ENCODE peak calls at places on chromosomes 12 and 14, in five cellular contexts. P is CD4-positive, alpha-beta T cell; I is right cardiac atrium; A is effector memory CD4-positive, alpha-beta T cell; M is heart right ventricle. Y is an unnamed sample.

GRCh38 chr12:15154108-15154507 is 67.1 kb downstream of the RERG start:
- DNase-seq in A (no peak), I (no peak), M (no peak), P (no peak), Y (no peak)

GRCh38 chr14:35044939-35045797 is 904 bp upstream of the FAM177A1 start:
- DNase-seq in P (no peak), M (no peak), A (no peak), I (no peak), Y (no peak)

GRCh38 chr12:115088995-115089841 is 405.2 kb upstream of the TBX3 start:
- DNase-seq in M (no peak), A (no peak), I (no peak), P (no peak), Y (no peak)

GRCh38 chr12:65511927-65512326 is 233.4 kb downstream of the MSRB3 start:
- DNase-seq in A (no peak), I (no peak), M (no peak), P (no peak), Y (no peak)

GRCh38 chr12:69266045-69266635 is 26.8 kb downstream of the CPSF6 start:
- DNase-seq in A (no peak), M (no peak), I (no peak), P (no peak), Y (no peak)

GRCh38 chr12:21350975-21351374 is 16.3 kb upstream of the SLCO1A2 start:
- DNase-seq in P (no peak), I (no peak), A (no peak), M (no peak), Y (no peak)

GRCh38 chr14:102213470-102213869 is 73.8 kb downstream of the WDR20 start:
- DNase-seq in I (no peak), A (no peak), M (no peak), P (no peak), Y (no peak)

GRCh38 chr14:90434370-90435020 is 37.7 kb downstream of the CALM1 start:
- DNase-seq in I (no peak), M (no peak), P (no peak), A (no peak), Y (no peak)

GRCh38 chr12:116759783-116760581 is 21.9 kb downstream of the RNFT2 start:
- DNase-seq in M (peak; percentile 42), P (peak; percentile 8), A (no peak), I (peak; percentile 73), Y (no peak)

GRCh38 chr14:60222820-60223219 is 26.2 kb upstream of the PPM1A start:
- DNase-seq in P (no peak), I (peak; percentile 82), A (no peak), M (peak; percentile 73), Y (no peak)

GRCh38 chr14:68513137-68513536 is 279.7 kb downstream of the ZFP36L1 start:
- DNase-seq in P (no peak), I (no peak), M (no peak), A (no peak), Y (no peak)

GRCh38 chr14:100845341-100845740 is 19.4 kb downstream of the MEG3 start:
- DNase-seq in P (no peak), I (peak; percentile 22), A (no peak), M (no peak), Y (no peak)

GRCh38 chr12:62260733-62261683 is 804 bp downstream of the USP15 start:
- DNase-seq in P (peak; percentile 25), I (no peak), M (no peak), A (peak; percentile 43), Y (peak; percentile 34)

GRCh38 chr12:96258451-96258933 is 64.3 kb downstream of the ELK3 start:
- DNase-seq in I (peak; percentile 85), P (no peak), M (peak; percentile 70), A (no peak), Y (no peak)

GRCh38 chr12:11228268-11228879 is 41.1 kb downstream of the PRB3 start:
- DNase-seq in P (no peak), A (no peak), I (no peak), M (no peak), Y (no peak)

GRCh38 chr12:64780531-64781373 is 21.5 kb upstream of the GNS start:
- DNase-seq in A (no peak), M (peak; percentile 53), I (peak; percentile 84), P (no peak), Y (peak; percentile 18)

GRCh38 chr12:15179672-15180071 is 41.5 kb downstream of the RERG start:
- DNase-seq in I (peak; percentile 53), A (no peak), M (no peak), P (no peak), Y (no peak)

GRCh38 chr14:64942531-64943111 is at the start of gene GPX2:
- DNase-seq in P (no peak), M (no peak), I (no peak), A (no peak), Y (no peak)

GRCh38 chr14:103549361-103550311 is 12.8 kb downstream of the BAG5 start:
- DNase-seq in A (no peak), I (peak; percentile 76), M (peak; percentile 63), P (no peak), Y (no peak)

GRCh38 chr12:19757317-19757877 is 318.1 kb downstream of the AEBP2 start:
- DNase-seq in I (no peak), A (no peak), P (no peak), M (no peak), Y (no peak)

GRCh38 chr12:1590083-1590979 is 4.0 kb downstream of the FBXL14 start:
- DNase-seq in M (no peak), I (peak; percentile 83), P (no peak), A (no peak), Y (no peak)

GRCh38 chr12:104423273-104423672 is 33.5 kb upstream of the CHST11 start:
- DNase-seq in M (no peak), P (no peak), I (no peak), A (no peak), Y (no peak)

GRCh38 chr14:87461704-87462103 is 531.3 kb downstream of the GALC start:
- DNase-seq in A (no peak), I (no peak), P (no peak), M (no peak), Y (no peak)

GRCh38 chr12:58895053-58895452 is 25.3 kb downstream of the LRIG3 start:
- DNase-seq in P (no peak), I (no peak), M (no peak), A (no peak), Y (no peak)

GRCh38 chr14:85187521-85187920 is 342.4 kb upstream of the FLRT2 start:
- DNase-seq in P (no peak), A (no peak), I (no peak), M (no peak), Y (no peak)
- H3K9me3 ChIP-seq in P (no peaks in the 10 kb centered on the region), A (no peaks in the 10 kb centered on the region), I (no peaks in the 10 kb centered on the region), M (no peaks in the 10 kb centered on the region), Y (no peaks in the 10 kb centered on the region)

GRCh38 chr12:46050805-46051204 is 60.4 kb upstream of the SCAF11 start:
- DNase-seq in P (no peak), M (no peak), I (no peak), A (no peak), Y (no peak)

GRCh38 chr12:46043972-46044520 is 53.7 kb upstream of the SCAF11 start:
- DNase-seq in A (no peak), I (no peak), P (no peak), M (no peak), Y (no peak)

GRCh38 chr12:46046436-46046835 is 56.1 kb upstream of the SCAF11 start:
- DNase-seq in A (no peak), M (no peak), I (no peak), P (no peak), Y (no peak)

GRCh38 chr12:46049665-46050064 is 59.3 kb upstream of the SCAF11 start:
- DNase-seq in A (no peak), M (no peak), P (no peak), I (no peak), Y (no peak)
- H3K9me3 ChIP-seq in A (no peaks in the 10 kb centered on the region), M (no peaks in the 10 kb centered on the region), P (peaks cover 41% of the 10 kb centered on the region), I (peaks cover 1% of the 10 kb centered on the region), Y (peaks cover 8% of the 10 kb centered on the region)

DNA sequence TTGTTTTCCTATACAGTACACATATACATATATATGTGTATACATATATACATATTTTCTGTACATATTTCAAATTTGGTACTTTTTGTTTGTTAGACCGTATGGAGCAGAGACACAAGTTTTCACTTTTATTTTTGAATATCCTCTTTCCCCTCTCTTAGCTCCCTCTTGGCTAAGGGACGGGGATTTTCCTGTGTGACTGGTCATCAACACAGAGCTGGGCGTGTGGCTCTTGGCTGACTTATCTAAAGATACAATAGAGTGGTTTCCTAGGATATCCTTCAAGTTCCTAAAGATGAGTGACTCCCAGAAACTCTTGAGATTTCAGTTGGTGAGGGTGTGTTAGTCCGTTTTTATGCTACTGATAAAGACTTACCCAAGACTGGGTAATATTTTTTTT is 1404.5 kb upstream of the TMEM132C start:
- DNase-seq in P (no peak), A (no peak), I (peak; percentile 39), M (no peak), Y (no peak)
- H3K9me3 ChIP-seq in P (no peaks in the 10 kb centered on the region), A (no peaks in the 10 kb centered on the region), I (no peaks in the 10 kb centered on the region), M (no peaks in the 10 kb centered on the region), Y (no peaks in the 10 kb centered on the region)

GRCh38 chr12:3012786-3013185 is 53.6 kb downstream of the TEAD4 start:
- DNase-seq in P (no peak), A (no peak), M (no peak), I (no peak), Y (no peak)

GRCh38 chr12:3005736-3006135 is 46.5 kb downstream of the TEAD4 start:
- DNase-seq in A (no peak), M (no peak), P (no peak), I (no peak), Y (no peak)

GRCh38 chr12:3014641-3015040 is 55.4 kb downstream of the TEAD4 start:
- DNase-seq in A (no peak), I (peak; percentile 65), P (no peak), M (no peak), Y (no peak)

GRCh38 chr12:3009780-3010179 is 50.6 kb downstream of the TEAD4 start:
- DNase-seq in A (no peak), I (no peak), M (no peak), P (no peak), Y (no peak)

DNA sequence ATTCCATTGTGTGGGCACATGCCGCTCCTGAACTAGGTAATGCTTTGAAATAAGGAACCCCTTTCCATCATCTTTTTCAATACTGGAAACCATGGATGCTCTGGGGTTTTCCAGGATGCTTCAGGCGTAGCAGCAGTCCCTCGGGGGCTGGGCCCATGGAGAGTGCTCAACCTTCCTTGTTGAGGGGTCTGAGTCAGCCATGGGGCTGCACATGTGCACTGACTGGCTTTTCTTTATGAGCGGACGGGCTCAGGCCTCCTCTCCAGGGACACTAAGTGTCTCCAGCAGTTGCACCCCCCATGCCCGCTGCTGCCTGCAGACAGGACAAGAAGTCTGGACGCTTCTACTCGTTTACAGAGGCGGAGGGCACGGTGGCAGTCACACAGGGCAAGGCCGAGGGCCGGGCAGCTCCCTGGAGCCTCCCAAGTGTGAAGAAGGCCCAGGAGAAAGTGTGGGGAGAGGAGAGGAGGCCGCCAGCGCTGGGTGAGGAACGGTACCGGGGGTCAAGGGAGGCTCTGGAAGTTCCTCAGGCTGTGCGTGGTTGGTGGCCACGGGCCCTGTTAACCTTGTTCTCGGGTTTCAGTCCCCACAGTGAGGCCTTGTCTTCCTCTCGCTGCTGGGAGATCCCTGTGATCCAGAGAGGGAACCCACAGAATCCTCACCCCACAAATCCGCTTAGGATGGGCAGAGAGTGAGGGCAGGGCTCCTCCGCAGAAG is 51.2 kb downstream of the TEAD4 start:
- DNase-seq in I (no peak), P (no peak), A (no peak), M (no peak), Y (no peak)
- H3K9me3 ChIP-seq in I (no peaks in the 10 kb centered on the region), P (no peaks in the 10 kb centered on the region), A (no peaks in the 10 kb centered on the region), M (no peaks in the 10 kb centered on the region), Y (no peaks in the 10 kb centered on the region)

Y was measured in T-helper 17 cell.